ENCODE peak calls at places on chromosomes 3 and 15, in five cellular contexts. Z is AG20443, F is NCI-H1092 treated with DMSO at 0.1 percent for 48 hours, X is T47D, Q is neuronal stem cell. O is an unnamed sample.

GRCh38 chr3:175386630-175387029 is 527.5 kb downstream of the NAALADL2 start:
- DNase-seq in Z (peak; percentile 64), F (no peak), X (no peak), Q (no peak), O (no peak)

GRCh38 chr15:65819563-65819960 is 27.5 kb upstream of the DENND4A start:
- DNase-seq in Z (no peak), F (peak; percentile 6), X (no peak), Q (no peak), O (no peak)

GRCh38 chr3:34207826-34208225 is 409.4 kb downstream of the PDCD6IP start:
- DNase-seq in Z (no peak), F (no peak), X (no peak), Q (no peak), O (no peak)

GRCh38 chr3:128698211-128699011 is 27.6 kb upstream of the RAB7A start:
- DNase-seq in Z (peak; percentile 78), F (peak; percentile 43), X (peak; percentile 43), Q (peak; percentile 21), O (peak; percentile 54)

GRCh38 chr15:64125978-64126377 is 25.6 kb upstream of the SNX22 start:
- DNase-seq in Z (no peak), F (no peak), X (no peak), Q (no peak), O (no peak)

GRCh38 chr3:124552224-124552623 is 178.0 kb upstream of the UMPS start:
- DNase-seq in Z (no peak), F (peak; percentile 63), X (peak; percentile 86), Q (no peak), O (no peak)

GRCh38 chr15:82100116-82100795 is 54.4 kb upstream of the MEX3B start:
- DNase-seq in Z (peak; percentile 47), F (no peak), X (no peak), Q (peak; percentile 5), O (no peak)

GRCh38 chr3:27659279-27660021 is 62.7 kb downstream of the EOMES start:
- DNase-seq in Z (peak; percentile 66), F (peak; percentile 19), X (peak; percentile 74), Q (peak; percentile 42), O (peak; percentile 67)

GRCh38 chr15:68229386-68230156 is at the start of gene CLN6:
- DNase-seq in Z (peak; percentile 99), F (peak; percentile 75), X (peak; percentile 88), Q (peak; percentile 79), O (peak; percentile 89)

GRCh38 chr3:180036678-180037455 is at the start of gene PEX5L:
- DNase-seq in Z (peak; percentile 83), F (peak; percentile 91), X (peak; percentile 85), Q (peak; percentile 83), O (peak; percentile 95)

GRCh38 chr3:189941679-189942078 is 179.0 kb downstream of the P3H2 start:
- DNase-seq in Z (peak; percentile 57), F (peak; percentile 61), X (no peak), Q (no peak), O (no peak)

O was measured in nephron progenitor cell.